ENCODE peak calls at places on chromosome 4, in ten cellular contexts. B, R, G, O, E, J, Y, X, U and D are unnamed samples. For H3K4me1, the result is how much of the 10 kb centered on the place peaks cover.

GRCh38 chr4:21790437-21791029 is 158.0 kb downstream of the KCNIP4 start:
- DNase-seq in B (no peak), R (peak), G (no peak), O (no peak), E (no peak), J (peak), Y (no peak), X (no peak), U (peak), D (no peak)

GRCh38 chr4:173284463-173284862 is 49.7 kb downstream of the HMGB2 start:
- DNase-seq in B (no peak), R (no peak), G (no peak), O (no peak), E (no peak), J (no peak), Y (no peak), X (no peak), U (no peak), D (no peak)

GRCh38 chr4:133270021-133270570 is 121.0 kb downstream of the PCDH10 start:
- DNase-seq in B (no peak), R (no peak), G (no peak), O (no peak), E (no peak), J (no peak), Y (no peak), X (no peak), U (no peak), D (no peak)

GRCh38 chr4:124932447-124932846 is 219.9 kb upstream of the ANKRD50 start:
- DNase-seq in B (no peak), R (no peak), G (no peak), O (no peak), E (no peak), J (no peak), Y (no peak), X (no peak), U (no peak), D (no peak)

GRCh38 chr4:101103381-101104142 is 243.8 kb downstream of the PPP3CA start:
- DNase-seq in B (no peak), R (no peak), G (no peak), O (no peak), E (no peak), J (peak), Y (no peak), X (no peak), U (no peak), D (no peak)

GRCh38 chr4:23613782-23614181 is 276.1 kb downstream of the PPARGC1A start:
- DNase-seq in B (no peak), R (no peak), G (no peak), O (no peak), E (no peak), J (peak), Y (no peak), X (no peak), U (no peak), D (no peak)

GRCh38 chr4:68476191-68476590 is 28.9 kb downstream of the TMPRSS11E start:
- DNase-seq in B (no peak), R (no peak), G (no peak), O (no peak), E (no peak), J (no peak), Y (no peak), X (no peak), U (no peak), D (no peak)

GRCh38 chr4:53586121-53586816 is 5.0 kb downstream of the LNX1 start:
- DNase-seq in B (no peak), R (no peak), G (no peak), O (no peak), E (no peak), J (peak), Y (no peak), X (no peak), U (no peak), D (no peak)

GRCh38 chr4:172035573-172035972 is 222.4 kb downstream of the GALNTL6 start:
- DNase-seq in B (no peak), R (no peak), G (no peak), O (no peak), E (no peak), J (no peak), Y (no peak), X (no peak), U (no peak), D (no peak)

GRCh38 chr4:138097912-138098600 is 144.1 kb downstream of the SLC7A11 start:
- DNase-seq in B (no peak), R (no peak), G (no peak), O (no peak), E (no peak), J (no peak), Y (no peak), X (no peak), U (no peak), D (no peak)

GRCh38 chr4:37477126-37477525 is 209.1 kb downstream of the RELL1 start:
- DNase-seq in B (no peak), R (no peak), G (no peak), O (no peak), E (no peak), J (no peak), Y (no peak), X (no peak), U (no peak), D (no peak)

GRCh38 chr4:103498161-103499070 is 221.4 kb downstream of the TACR3 start:
- DNase-seq in B (no peak), R (no peak), G (no peak), O (no peak), E (no peak), J (peak), Y (no peak), X (no peak), U (no peak), D (no peak)

GRCh38 chr4:6578221-6578620 is 3.2 kb downstream of the MAN2B2 start:
- DNase-seq in B (no peak), R (no peak), G (no peak), O (no peak), E (no peak), J (no peak), Y (no peak), X (no peak), U (no peak), D (no peak)

GRCh38 chr4:100169796-100170485 is 20.3 kb downstream of the DDIT4L start:
- DNase-seq in B (no peak), R (no peak), G (no peak), O (no peak), E (no peak), J (peak), Y (no peak), X (no peak), U (no peak), D (no peak)

GRCh38 chr4:11497212-11497806 is 68.6 kb upstream of the HS3ST1 start:
- DNase-seq in B (no peak), R (no peak), G (no peak), O (no peak), E (no peak), J (no peak), Y (no peak), X (no peak), U (no peak), D (no peak)

GRCh38 chr4:6299875-6300274 is 30.2 kb downstream of the WFS1 start:
- DNase-seq in B (no peak), R (no peak), G (no peak), O (no peak), E (no peak), J (no peak), Y (no peak), X (no peak), U (no peak), D (no peak)

GRCh38 chr4:124946696-124947095 is 234.2 kb upstream of the ANKRD50 start:
- DNase-seq in B (no peak), R (no peak), G (no peak), O (no peak), E (no peak), J (no peak), Y (no peak), X (no peak), U (no peak), D (no peak)

GRCh38 chr4:53479731-53480525 is 102.5 kb downstream of the FIP1L1 start:
- DNase-seq in B (no peak), R (no peak), G (no peak), O (no peak), E (no peak), J (peak), Y (no peak), X (no peak), U (no peak), D (no peak)

GRCh38 chr4:3200423-3201090 is 48.4 kb upstream of the MSANTD1 start:
- DNase-seq in B (no peak), R (no peak), G (peak), O (no peak), E (no peak), J (no peak), Y (no peak), X (no peak), U (no peak), D (no peak)

GRCh38 chr4:24112466-24112865 is 222.6 kb upstream of the PPARGC1A start:
- DNase-seq in B (no peak), R (no peak), G (no peak), O (no peak), E (no peak), J (peak), Y (no peak), X (no peak), U (no peak), D (no peak)

GRCh38 chr4:169811476-169811875 is 53.7 kb upstream of the HPF1 start:
- DNase-seq in B (no peak), R (no peak), G (no peak), O (no peak), E (no peak), J (no peak), Y (no peak), X (no peak), U (no peak), D (no peak)

GRCh38 chr4:184099541-184099966 is 118.1 kb downstream of the ENPP6 start:
- DNase-seq in B (no peak), R (no peak), G (no peak), O (no peak), E (no peak), J (peak), Y (no peak), X (no peak), U (no peak), D (no peak)

GRCh38 chr4:4334798-4335520 is 44.9 kb downstream of the ZBTB49 start:
- DNase-seq in B (peak), R (peak), G (peak), O (peak), E (peak), J (peak), Y (no peak), X (peak), U (peak), D (peak)

GRCh38 chr4:156098846-156099245 is 145.2 kb upstream of the CTSO start:
- DNase-seq in B (no peak), R (no peak), G (no peak), O (no peak), E (no peak), J (no peak), Y (no peak), X (no peak), U (no peak), D (no peak)

GRCh38 chr4:48223633-48224295 is 45.9 kb downstream of the TEC start:
- DNase-seq in B (no peak), R (peak), G (no peak), O (no peak), E (no peak), J (peak), Y (no peak), X (no peak), U (no peak), D (no peak)
- H3K4me1 ChIP-seq in B (under half), R (under half), G (under half), O (under half), E (under half), J (under half), Y (under half), X (under half), U (under half), D (under half)

DNA sequence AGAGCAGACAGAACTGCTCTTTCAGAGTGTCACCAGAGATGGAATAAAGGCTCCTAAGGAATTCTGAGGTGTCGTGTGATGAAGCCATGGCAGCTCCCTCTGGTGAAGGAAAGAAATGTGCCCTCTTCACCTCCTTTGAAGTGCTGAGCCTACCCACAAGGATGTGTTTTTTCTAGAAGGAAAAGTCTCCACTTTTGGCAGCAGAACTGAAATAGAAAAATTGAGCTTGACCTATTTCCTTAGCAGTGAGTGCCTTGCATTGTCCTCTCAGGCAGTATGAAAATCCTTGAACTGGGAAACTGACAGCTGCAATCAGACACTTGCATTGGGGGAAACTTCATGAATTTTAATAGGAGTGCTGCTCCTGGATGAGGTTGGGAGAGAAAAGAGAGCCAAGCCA is 95.2 kb downstream of the DCLK2 start:
- DNase-seq in B (no peak), R (no peak), G (no peak), O (no peak), E (no peak), J (no peak), Y (no peak), X (no peak), U (no peak), D (no peak)
- H3K27ac ChIP-seq in B (no peak), R (no peak), G (peak), O (peak), E (no peak), J (no peak), Y (peak), X (peak), U (no peak), D (no peak)

GRCh38 chr4:38930696-38931095 is 63.1 kb downstream of the FAM114A1 start:
- DNase-seq in B (no peak), R (no peak), G (no peak), O (no peak), E (no peak), J (no peak), Y (no peak), X (no peak), U (no peak), D (no peak)
- H3K4me1 ChIP-seq in B (under half), R (under half), G (under half), O (under half), E (under half), J (under half), Y (under half), X (under half), U (under half), D (under half)

DNA sequence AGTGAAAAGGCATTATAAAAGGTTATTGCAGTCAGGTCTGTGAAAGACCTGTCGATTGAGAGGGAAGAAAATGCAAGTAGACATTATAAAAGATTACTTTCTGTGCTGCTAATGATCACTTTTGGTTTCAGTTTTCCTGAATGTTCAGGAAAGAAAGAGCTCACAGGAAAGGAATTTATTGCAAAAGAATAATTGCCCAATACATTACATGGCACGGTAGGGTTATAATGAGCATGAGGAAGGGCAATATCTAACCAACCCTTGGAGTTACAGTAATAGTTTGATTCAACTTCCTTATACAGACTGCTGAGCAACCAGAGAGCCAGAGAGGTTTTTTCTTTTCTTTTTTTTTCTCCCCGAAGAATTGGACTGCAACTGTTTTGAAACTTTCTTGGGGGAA is 246.9 kb downstream of the C4orf33 start:
- DNase-seq in B (no peak), R (no peak), G (no peak), O (no peak), E (no peak), J (peak), Y (no peak), X (no peak), U (no peak), D (no peak)
- H3K27ac ChIP-seq in B (no peak), R (no peak), G (peak), O (no peak), E (no peak), J (no peak), Y (no peak), X (no peak), U (no peak), D (no peak)

DNA sequence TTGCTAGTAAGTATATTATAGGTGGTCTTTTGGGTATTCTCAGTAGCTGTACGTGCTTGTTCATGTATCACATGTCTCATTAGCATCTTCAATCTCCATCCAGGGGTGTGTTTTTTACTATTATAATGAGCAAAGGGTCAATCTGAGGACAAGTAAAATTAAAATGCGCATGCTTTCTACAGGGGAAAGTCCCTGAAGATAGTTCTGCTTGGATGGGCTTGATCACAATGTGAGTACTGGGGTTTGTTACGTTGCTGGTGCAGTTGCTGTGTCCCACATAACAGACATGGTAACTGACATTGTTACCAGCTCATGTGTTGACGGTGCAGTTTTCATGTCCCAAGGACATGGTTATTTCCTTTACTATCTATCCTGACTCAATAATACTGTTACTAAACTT is 65.9 kb downstream of the UCHL1 start:
- DNase-seq in B (no peak), R (no peak), G (no peak), O (no peak), E (no peak), J (no peak), Y (no peak), X (no peak), U (no peak), D (no peak)
- H3K4me1 ChIP-seq in B (under half), R (under half), G (under half), O (under half), E (under half), J (under half), Y (under half), X (under half), U (under half), D (under half)

GRCh38 chr4:163810757-163811156 is 316.3 kb downstream of the TMA16 start:
- DNase-seq in B (no peak), R (no peak), G (no peak), O (no peak), E (no peak), J (no peak), Y (no peak), X (no peak), U (no peak), D (no peak)

GRCh38 chr4:163816494-163816893 is 322.0 kb downstream of the TMA16 start:
- DNase-seq in B (no peak), R (no peak), G (no peak), O (no peak), E (no peak), J (no peak), Y (no peak), X (no peak), U (no peak), D (peak)

GRCh38 chr4:163818673-163819072 is 324.2 kb downstream of the TMA16 start:
- DNase-seq in B (no peak), R (no peak), G (no peak), O (no peak), E (no peak), J (no peak), Y (no peak), X (no peak), U (no peak), D (no peak)

GRCh38 chr4:163815776-163816175 is 321.3 kb downstream of the TMA16 start:
- DNase-seq in B (no peak), R (no peak), G (no peak), O (no peak), E (no peak), J (no peak), Y (no peak), X (no peak), U (no peak), D (no peak)
- H3K27ac ChIP-seq in B (no peak), R (no peak), G (no peak), O (no peak), E (no peak), J (no peak), Y (no peak), X (no peak), U (no peak), D (no peak)

GRCh38 chr4:20044936-20045335 is 206.8 kb upstream of the SLIT2 start:
- DNase-seq in B (no peak), R (no peak), G (no peak), O (no peak), E (no peak), J (no peak), Y (no peak), X (no peak), U (no peak), D (no peak)

GRCh38 chr4:20044502-20044911 is 207.2 kb upstream of the SLIT2 start:
- DNase-seq in B (no peak), R (no peak), G (no peak), O (no peak), E (no peak), J (peak), Y (no peak), X (no peak), U (no peak), D (no peak)

GRCh38 chr4:20046931-20047677 is 204.6 kb upstream of the SLIT2 start:
- DNase-seq in B (no peak), R (no peak), G (no peak), O (no peak), E (no peak), J (peak), Y (no peak), X (no peak), U (no peak), D (no peak)

GRCh38 chr4:20043992-20044391 is 207.7 kb upstream of the SLIT2 start:
- DNase-seq in B (no peak), R (no peak), G (no peak), O (no peak), E (no peak), J (no peak), Y (no peak), X (no peak), U (no peak), D (no peak)

GRCh38 chr4:20046179-20046578 is 205.5 kb upstream of the SLIT2 start:
- DNase-seq in B (no peak), R (no peak), G (no peak), O (no peak), E (no peak), J (no peak), Y (no peak), X (no peak), U (no peak), D (no peak)
- H3K4me1 ChIP-seq in B (under half), R (under half), G (under half), O (under half), E (under half), J (under half), Y (under half), X (under half), U (under half), D (under half)

GRCh38 chr4:80073362-80074008 is 456 bp upstream of the ANTXR2 start:
- DNase-seq in B (no peak), R (no peak), G (no peak), O (no peak), E (peak), J (no peak), Y (no peak), X (no peak), U (no peak), D (no peak)
- H3K27ac ChIP-seq in B (peak), R (no peak), G (peak), O (peak), E (peak), J (peak), Y (peak), X (no peak), U (peak), D (no peak)